ENCODE peak calls at places on chromosomes 7 and 10, in eight cellular contexts. One of them, this sample, is unnamed. For H3K36me3, the result is how much of the 10 kb centered on the place peaks cover.

GRCh38 chr10:114276066-114276465 is 37.0 kb downstream of the VWA2 start:
- DNase-seq in SK-N-SH: no peak
- DNase-seq in HCT116: no peak
- DNase-seq in BE2C: no peak
- DNase-seq in PC-9: no peak
- DNase-seq in left ventricle myocardium inferior: no peak
- DNase-seq in astrocyte: no peak
- DNase-seq in heart right ventricle: no peak
- DNase-seq in this sample: no peak

GRCh38 chr10:23345861-23346260 is 1.3 kb upstream of the C10orf67 start:
- DNase-seq in SK-N-SH: no peak
- DNase-seq in HCT116: no peak
- DNase-seq in BE2C: no peak
- DNase-seq in PC-9: peak
- DNase-seq in left ventricle myocardium inferior: no peak
- DNase-seq in astrocyte: peak
- DNase-seq in heart right ventricle: no peak
- DNase-seq in this sample: no peak

GRCh38 chr7:44580945-44581344 is 1.1 kb downstream of the TMED4 start:
- DNase-seq in SK-N-SH: no peak
- DNase-seq in HCT116: no peak
- DNase-seq in BE2C: no peak
- DNase-seq in PC-9: peak
- DNase-seq in left ventricle myocardium inferior: no peak
- DNase-seq in astrocyte: no peak
- DNase-seq in heart right ventricle: no peak
- DNase-seq in this sample: no peak

GRCh38 chr7:108408294-108409004 is 47.8 kb downstream of the NRCAM start:
- DNase-seq in SK-N-SH: no peak
- DNase-seq in HCT116: no peak
- DNase-seq in BE2C: no peak
- DNase-seq in PC-9: no peak
- DNase-seq in left ventricle myocardium inferior: no peak
- DNase-seq in astrocyte: no peak
- DNase-seq in heart right ventricle: no peak
- DNase-seq in this sample: peak

GRCh38 chr10:106557951-106558733 is 606.4 kb downstream of the SORCS1 start:
- DNase-seq in SK-N-SH: no peak
- DNase-seq in HCT116: no peak
- DNase-seq in BE2C: no peak
- DNase-seq in PC-9: no peak
- DNase-seq in left ventricle myocardium inferior: no peak
- DNase-seq in astrocyte: peak
- DNase-seq in heart right ventricle: no peak
- DNase-seq in this sample: peak

GRCh38 chr7:25653412-25653811 is 425.1 kb upstream of the NPVF start:
- DNase-seq in SK-N-SH: no peak
- DNase-seq in HCT116: no peak
- DNase-seq in BE2C: no peak
- DNase-seq in PC-9: no peak
- DNase-seq in left ventricle myocardium inferior: no peak
- DNase-seq in astrocyte: no peak
- DNase-seq in heart right ventricle: no peak
- DNase-seq in this sample: no peak

GRCh38 chr7:22732556-22733126 is 5.6 kb downstream of the IL6 start:
- DNase-seq in SK-N-SH: no peak
- DNase-seq in HCT116: peak
- DNase-seq in BE2C: no peak
- DNase-seq in PC-9: peak
- DNase-seq in left ventricle myocardium inferior: no peak
- DNase-seq in astrocyte: no peak
- DNase-seq in heart right ventricle: no peak
- DNase-seq in this sample: no peak

GRCh38 chr10:120217736-120218135 is 239.3 kb upstream of the PLPP4 start:
- DNase-seq in SK-N-SH: no peak
- DNase-seq in HCT116: no peak
- DNase-seq in BE2C: no peak
- DNase-seq in PC-9: no peak
- DNase-seq in left ventricle myocardium inferior: no peak
- DNase-seq in astrocyte: no peak
- DNase-seq in heart right ventricle: no peak
- DNase-seq in this sample: no peak

GRCh38 chr7:1043552-1044188 is 676 bp upstream of the GPR146 start:
- DNase-seq in SK-N-SH: no peak
- DNase-seq in HCT116: no peak
- DNase-seq in BE2C: no peak
- DNase-seq in PC-9: no peak
- DNase-seq in left ventricle myocardium inferior: no peak
- DNase-seq in astrocyte: no peak
- DNase-seq in heart right ventricle: no peak
- DNase-seq in this sample: no peak
- H3K4me3 ChIP-seq in SK-N-SH: peak
- H3K4me3 ChIP-seq in HCT116: peak
- H3K4me3 ChIP-seq in BE2C: peak
- H3K4me3 ChIP-seq in PC-9: peak
- H3K4me3 ChIP-seq in left ventricle myocardium inferior: peak
- H3K4me3 ChIP-seq in astrocyte: peak
- H3K4me3 ChIP-seq in heart right ventricle: peak
- H3K4me3 ChIP-seq in this sample: peak

DNA sequence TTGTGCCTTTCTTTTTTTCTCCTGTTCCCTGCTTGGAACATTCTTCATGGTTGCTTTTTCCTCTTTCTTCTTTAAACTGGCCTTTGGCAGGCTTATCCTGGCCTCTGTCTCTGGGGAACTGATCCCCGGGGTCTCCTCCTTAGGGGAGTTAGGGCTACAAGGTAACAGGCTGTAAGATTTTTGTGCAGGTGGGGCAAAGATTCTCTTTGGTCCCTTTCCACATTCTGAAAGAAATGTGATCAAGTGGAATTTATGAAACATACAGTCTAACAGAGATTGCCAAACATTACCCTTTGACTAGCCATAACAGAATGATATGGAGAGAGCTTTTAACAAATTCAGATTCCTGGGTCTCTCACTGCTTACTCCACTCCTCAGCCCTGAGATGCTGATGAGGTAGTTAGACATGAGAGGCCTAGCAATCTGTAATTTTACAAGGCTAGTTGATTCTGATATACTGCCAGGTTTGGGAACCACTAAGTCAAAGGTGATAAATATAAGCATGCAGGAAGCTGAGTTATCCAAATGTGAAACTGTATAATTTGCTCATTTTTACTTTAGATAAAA is 8.8 kb downstream of the ZCWPW1 start:
- DNase-seq in SK-N-SH: no peak
- DNase-seq in HCT116: no peak
- DNase-seq in BE2C: no peak
- DNase-seq in PC-9: no peak
- DNase-seq in left ventricle myocardium inferior: no peak
- DNase-seq in astrocyte: no peak
- DNase-seq in heart right ventricle: no peak
- DNase-seq in this sample: no peak
- H3K36me3 ChIP-seq in SK-N-SH: under half
- H3K36me3 ChIP-seq in HCT116: under half
- H3K36me3 ChIP-seq in BE2C: under half
- H3K36me3 ChIP-seq in PC-9: under half
- H3K36me3 ChIP-seq in left ventricle myocardium inferior: under half
- H3K36me3 ChIP-seq in astrocyte: under half
- H3K36me3 ChIP-seq in heart right ventricle: under half
- H3K36me3 ChIP-seq in this sample: under half

GRCh38 chr10:125122566-125122965 is 37.8 kb downstream of the CTBP2 start:
- DNase-seq in SK-N-SH: no peak
- DNase-seq in HCT116: no peak
- DNase-seq in BE2C: no peak
- DNase-seq in PC-9: no peak
- DNase-seq in left ventricle myocardium inferior: no peak
- DNase-seq in astrocyte: no peak
- DNase-seq in heart right ventricle: no peak
- DNase-seq in this sample: no peak

GRCh38 chr10:125125951-125126735 is 34.2 kb downstream of the CTBP2 start:
- DNase-seq in SK-N-SH: no peak
- DNase-seq in HCT116: no peak
- DNase-seq in BE2C: no peak
- DNase-seq in PC-9: no peak
- DNase-seq in left ventricle myocardium inferior: no peak
- DNase-seq in astrocyte: no peak
- DNase-seq in heart right ventricle: no peak
- DNase-seq in this sample: no peak

GRCh38 chr10:125124907-125125306 is 35.5 kb downstream of the CTBP2 start:
- DNase-seq in SK-N-SH: peak
- DNase-seq in HCT116: no peak
- DNase-seq in BE2C: no peak
- DNase-seq in PC-9: no peak
- DNase-seq in left ventricle myocardium inferior: no peak
- DNase-seq in astrocyte: no peak
- DNase-seq in heart right ventricle: no peak
- DNase-seq in this sample: no peak

GRCh38 chr10:125123363-125124113 is 36.8 kb downstream of the CTBP2 start:
- DNase-seq in SK-N-SH: no peak
- DNase-seq in HCT116: peak
- DNase-seq in BE2C: peak
- DNase-seq in PC-9: peak
- DNase-seq in left ventricle myocardium inferior: peak
- DNase-seq in astrocyte: peak
- DNase-seq in heart right ventricle: peak
- DNase-seq in this sample: peak

GRCh38 chr10:125124114-125124486 is 36.3 kb downstream of the CTBP2 start:
- DNase-seq in SK-N-SH: no peak
- DNase-seq in HCT116: no peak
- DNase-seq in BE2C: no peak
- DNase-seq in PC-9: no peak
- DNase-seq in left ventricle myocardium inferior: no peak
- DNase-seq in astrocyte: no peak
- DNase-seq in heart right ventricle: no peak
- DNase-seq in this sample: no peak
- H3K4me3 ChIP-seq in SK-N-SH: no peak
- H3K4me3 ChIP-seq in HCT116: peak
- H3K4me3 ChIP-seq in BE2C: no peak
- H3K4me3 ChIP-seq in PC-9: no peak
- H3K4me3 ChIP-seq in left ventricle myocardium inferior: peak
- H3K4me3 ChIP-seq in astrocyte: peak
- H3K4me3 ChIP-seq in heart right ventricle: peak
- H3K4me3 ChIP-seq in this sample: no peak

GRCh38 chr7:75584385-75584784 is 92.3 kb downstream of the SPDYE5 start:
- DNase-seq in SK-N-SH: no peak
- DNase-seq in HCT116: no peak
- DNase-seq in BE2C: no peak
- DNase-seq in PC-9: no peak
- DNase-seq in left ventricle myocardium inferior: no peak
- DNase-seq in astrocyte: no peak
- DNase-seq in heart right ventricle: no peak
- DNase-seq in this sample: no peak
- H3K36me3 ChIP-seq in SK-N-SH: under half
- H3K36me3 ChIP-seq in HCT116: under half
- H3K36me3 ChIP-seq in BE2C: under half
- H3K36me3 ChIP-seq in PC-9: under half
- H3K36me3 ChIP-seq in left ventricle myocardium inferior: half or more
- H3K36me3 ChIP-seq in astrocyte: under half
- H3K36me3 ChIP-seq in heart right ventricle: half or more
- H3K36me3 ChIP-seq in this sample: under half

DNA sequence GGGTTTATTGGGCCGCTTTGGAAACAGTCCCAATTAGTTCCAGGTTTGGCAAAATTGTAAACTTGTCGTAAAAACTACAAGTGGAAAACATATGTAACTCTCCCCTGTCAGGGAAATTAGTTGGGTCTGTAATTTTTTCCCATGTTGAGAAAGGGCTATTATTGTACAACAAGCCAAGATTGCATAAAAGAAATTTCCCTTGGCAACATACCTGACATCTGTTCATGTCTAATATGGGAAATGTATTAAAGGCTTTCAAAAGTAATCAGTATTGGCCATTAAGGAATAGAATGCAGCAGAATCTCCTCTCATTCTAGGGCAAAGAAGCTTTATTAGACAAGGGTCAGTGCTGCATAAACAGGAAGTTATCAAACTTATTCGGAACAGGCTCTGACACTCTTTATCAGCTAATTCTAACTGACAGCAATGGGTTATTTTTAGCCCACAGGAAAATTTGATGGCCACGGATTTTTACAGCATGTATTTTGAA is 158.0 kb downstream of the ARID5B start:
- DNase-seq in SK-N-SH: no peak
- DNase-seq in HCT116: no peak
- DNase-seq in BE2C: no peak
- DNase-seq in PC-9: no peak
- DNase-seq in left ventricle myocardium inferior: no peak
- DNase-seq in astrocyte: no peak
- DNase-seq in heart right ventricle: no peak
- DNase-seq in this sample: no peak
- H3K4me3 ChIP-seq in SK-N-SH: no peak
- H3K4me3 ChIP-seq in HCT116: no peak
- H3K4me3 ChIP-seq in BE2C: no peak
- H3K4me3 ChIP-seq in PC-9: no peak
- H3K4me3 ChIP-seq in left ventricle myocardium inferior: peak
- H3K4me3 ChIP-seq in astrocyte: no peak
- H3K4me3 ChIP-seq in heart right ventricle: no peak
- H3K4me3 ChIP-seq in this sample: no peak

DNA sequence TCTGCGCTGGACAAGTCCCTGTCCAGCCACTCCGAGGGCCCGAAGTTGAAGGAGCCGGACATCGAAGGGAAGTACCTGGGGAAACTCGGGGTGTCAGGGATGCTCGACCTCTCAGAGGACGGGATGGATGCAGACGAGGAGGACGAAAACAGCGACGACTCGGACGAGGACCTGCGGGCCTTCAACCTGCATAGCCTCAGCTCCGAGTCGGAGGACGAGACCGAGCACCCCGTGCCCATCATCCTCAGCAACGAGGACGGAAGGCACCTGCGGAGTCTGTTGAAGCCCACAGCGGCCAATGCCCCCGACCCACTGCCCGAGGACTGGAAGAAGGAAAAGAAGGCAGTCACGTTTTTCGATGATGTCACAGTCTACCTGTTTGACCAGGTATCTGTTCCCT is 17.1 kb upstream of the BHLHA15 start:
- DNase-seq in SK-N-SH: no peak
- DNase-seq in HCT116: no peak
- DNase-seq in BE2C: no peak
- DNase-seq in PC-9: no peak
- DNase-seq in left ventricle myocardium inferior: no peak
- DNase-seq in astrocyte: no peak
- DNase-seq in heart right ventricle: no peak
- DNase-seq in this sample: no peak
- H3K36me3 ChIP-seq in SK-N-SH: under half
- H3K36me3 ChIP-seq in HCT116: under half
- H3K36me3 ChIP-seq in BE2C: under half
- H3K36me3 ChIP-seq in PC-9: under half
- H3K36me3 ChIP-seq in left ventricle myocardium inferior: half or more
- H3K36me3 ChIP-seq in astrocyte: under half
- H3K36me3 ChIP-seq in heart right ventricle: half or more
- H3K36me3 ChIP-seq in this sample: under half

GRCh38 chr7:129779602-129780256 is 168.2 kb downstream of the NRF1 start:
- DNase-seq in SK-N-SH: peak
- DNase-seq in HCT116: peak
- DNase-seq in BE2C: no peak
- DNase-seq in PC-9: peak
- DNase-seq in left ventricle myocardium inferior: no peak
- DNase-seq in astrocyte: no peak
- DNase-seq in heart right ventricle: no peak
- DNase-seq in this sample: peak
- H3K4me3 ChIP-seq in SK-N-SH: peak
- H3K4me3 ChIP-seq in HCT116: peak
- H3K4me3 ChIP-seq in BE2C: peak
- H3K4me3 ChIP-seq in PC-9: peak
- H3K4me3 ChIP-seq in left ventricle myocardium inferior: peak
- H3K4me3 ChIP-seq in astrocyte: peak
- H3K4me3 ChIP-seq in heart right ventricle: peak
- H3K4me3 ChIP-seq in this sample: peak

This sample was measured in MG63.